ENCODE peak calls at places on chromosomes 2 and 18, in ten cellular contexts. O is BE2C, F is GM20000, D is fibroblast of mammary gland, A is thyroid gland, V is RWPE1, X is neural progenitor cell, P is psoas muscle, W is H9, Z is brain microvascular endothelial cell. M is an unnamed sample.

GRCh38 chr18:23857756-23858155 is 156.8 kb upstream of the TTC39C start:
- DNase-seq in F (no peak), X (no peak), A (peak), P (no peak), O (no peak), W (no peak), Z (peak), V (peak), D (no peak), M (peak)

GRCh38 chr2:238692562-238692961 is 155.3 kb upstream of the TWIST2 start:
- DNase-seq in P (no peak), Z (no peak), V (no peak), D (no peak), O (no peak), X (no peak), F (no peak), W (no peak), A (no peak), M (no peak)

GRCh38 chr2:56287974-56288373 is 104.2 kb downstream of the CCDC85A start:
- DNase-seq in O (no peak), X (no peak), F (no peak), A (no peak), D (peak), W (no peak), P (no peak), V (peak), Z (no peak), M (no peak)

GRCh38 chr2:224101820-224102630 is 62.9 kb upstream of the SERPINE2 start:
- DNase-seq in D (peak), P (no peak), F (no peak), O (no peak), V (peak), X (no peak), A (no peak), Z (peak), W (no peak), M (peak)

GRCh38 chr2:155145758-155146229 is 447.3 kb downstream of the KCNJ3 start:
- DNase-seq in X (peak), O (no peak), F (peak), D (no peak), P (no peak), Z (no peak), W (no peak), V (no peak), A (no peak), M (no peak)

GRCh38 chr2:226410212-226410611 is 389.4 kb downstream of the IRS1 start:
- DNase-seq in D (peak), P (no peak), F (no peak), A (no peak), Z (no peak), X (no peak), W (no peak), V (no peak), O (no peak), M (no peak)

GRCh38 chr18:79624356-79624961 is 55.1 kb upstream of the CTDP1 start:
- DNase-seq in V (no peak), P (peak), F (no peak), O (no peak), Z (no peak), X (no peak), D (no peak), W (no peak), A (no peak), M (no peak)

GRCh38 chr2:127574656-127575055 is 39.2 kb downstream of the MYO7B start:
- DNase-seq in F (no peak), D (no peak), V (no peak), P (no peak), X (no peak), W (no peak), Z (no peak), A (no peak), O (no peak), M (no peak)

GRCh38 chr2:187403568-187404260 is 44.3 kb downstream of the CALCRL start:
- DNase-seq in P (no peak), X (no peak), F (no peak), V (no peak), D (peak), A (no peak), W (no peak), O (no peak), Z (peak), M (peak)

GRCh38 chr2:170465241-170465640 is 249.9 kb upstream of the SP5 start:
- DNase-seq in Z (peak), D (peak), A (no peak), F (no peak), P (no peak), V (no peak), X (no peak), O (no peak), W (no peak), M (peak)

GRCh38 chr2:821546-821945 is 129.1 kb upstream of the SNTG2 start:
- DNase-seq in P (no peak), X (no peak), Z (no peak), A (no peak), D (no peak), F (no peak), O (no peak), W (peak), V (no peak), M (no peak)

GRCh38 chr18:35406666-35407065 is 29.5 kb upstream of the ZNF396 start:
- DNase-seq in X (no peak), V (no peak), Z (no peak), F (no peak), A (no peak), W (no peak), P (no peak), D (no peak), O (no peak), M (no peak)

GRCh38 chr2:76625101-76625500 is 897.1 kb downstream of the LRRTM4 start:
- DNase-seq in O (no peak), A (no peak), P (no peak), F (no peak), W (no peak), D (no peak), V (no peak), X (no peak), Z (no peak), M (no peak)

GRCh38 chr2:3565117-3565516 is 7.0 kb upstream of the RNASEH1 start:
- DNase-seq in Z (no peak), P (no peak), D (no peak), O (no peak), F (no peak), A (no peak), V (no peak), X (no peak), W (no peak), M (no peak)

GRCh38 chr2:190352668-190353536 is 9.5 kb downstream of the INPP1 start:
- DNase-seq in F (no peak), X (no peak), D (peak), O (peak), W (no peak), V (no peak), A (no peak), Z (no peak), P (no peak), M (peak)

GRCh38 chr2:160156084-160156483 is 44.0 kb downstream of the ITGB6 start:
- DNase-seq in O (no peak), P (no peak), F (no peak), W (peak), Z (no peak), D (peak), A (peak), X (peak), V (no peak), M (peak)

GRCh38 chr2:235561450-235561849 is 67.6 kb downstream of the AGAP1 start:
- DNase-seq in P (no peak), D (no peak), W (no peak), O (no peak), A (no peak), X (peak), V (no peak), F (no peak), Z (no peak), M (no peak)

GRCh38 chr2:189444322-189444721 is 3.0 kb downstream of the WDR75 start:
- DNase-seq in O (no peak), A (no peak), P (no peak), V (peak), W (no peak), F (peak), Z (no peak), X (no peak), D (peak), M (peak)

DNA sequence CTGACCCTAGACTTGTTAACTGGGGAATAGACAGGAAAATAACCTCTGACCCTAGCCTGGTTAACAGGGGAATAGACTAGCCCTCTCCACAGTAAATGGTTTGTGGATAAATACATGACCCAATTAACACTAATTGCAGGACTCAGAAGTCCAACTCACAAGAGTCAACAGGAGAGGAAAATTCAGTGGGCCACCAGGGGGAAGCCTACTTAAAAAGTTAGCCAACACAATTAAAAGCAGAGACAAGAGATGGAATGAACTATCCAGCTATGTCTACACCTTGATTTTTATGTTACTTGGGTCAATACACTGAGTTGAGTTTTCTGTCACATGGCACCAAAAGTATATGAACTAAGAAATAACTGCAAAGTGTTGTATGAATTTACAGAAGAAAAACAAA is 158.8 kb upstream of the SLC39A10 start:
- DNase-seq in D (peak), V (peak), X (peak), P (no peak), W (peak), O (peak), Z (no peak), F (no peak), A (peak), M (peak)
- TF ChIP-seq CTCF in D (peak), V (no peak), X (peak), P (peak), W (peak), O (peak), Z (peak), F (peak), A (peak), M (peak)

DNA sequence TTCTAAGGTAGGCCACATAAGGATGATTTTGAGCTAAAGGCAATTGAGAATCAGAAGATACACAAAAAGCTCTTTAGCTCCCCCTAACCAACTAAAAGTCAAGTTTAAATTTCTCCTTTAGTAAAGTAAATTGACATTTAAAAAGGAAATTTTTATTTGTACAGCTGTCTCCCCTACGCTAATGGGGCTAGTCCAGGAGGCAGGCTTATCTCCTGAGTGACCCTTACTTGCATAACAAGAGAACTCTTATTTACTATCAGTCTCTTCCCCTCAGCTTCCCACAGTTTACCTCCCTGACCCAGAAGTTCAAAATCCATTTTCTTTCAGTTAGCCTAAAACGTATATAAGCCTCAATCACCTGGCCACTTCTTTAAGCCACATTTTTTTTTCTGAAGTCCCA is 1002.8 kb upstream of the NRXN1 start:
- DNase-seq in O (no peak), W (no peak), V (no peak), P (no peak), Z (no peak), D (peak), F (no peak), A (no peak), X (no peak), M (peak)
- TF ChIP-seq CTCF in O (no peak), W (no peak), V (no peak), P (no peak), Z (no peak), D (no peak), F (no peak), A (no peak), X (no peak), M (peak)

GRCh38 chr2:120949027-120949956 is 213.6 kb downstream of the GLI2 start:
- DNase-seq in W (no peak), V (no peak), A (no peak), Z (no peak), F (no peak), P (no peak), O (peak), D (no peak), X (no peak), M (peak)
- TF ChIP-seq CTCF in W (peak), V (no peak), A (no peak), Z (peak), F (no peak), P (peak), O (peak), D (peak), X (peak), M (peak)

GRCh38 chr2:70974592-70974991 is 3.8 kb upstream of the ANKRD53 start:
- DNase-seq in P (no peak), O (no peak), F (no peak), A (no peak), W (no peak), V (no peak), D (no peak), Z (no peak), X (no peak), M (no peak)

GRCh38 chr2:70979626-70980025 is 1.2 kb downstream of the ANKRD53 start:
- DNase-seq in P (no peak), V (no peak), Z (no peak), F (no peak), D (no peak), A (no peak), O (no peak), X (no peak), W (peak), M (no peak)

GRCh38 chr2:70978388-70979357 is at the start of gene ANKRD53:
- DNase-seq in D (peak), O (no peak), F (peak), W (peak), A (peak), V (no peak), X (peak), Z (no peak), P (peak), M (peak)

GRCh38 chr2:70975237-70975636 is 3.2 kb upstream of the ANKRD53 start:
- DNase-seq in D (no peak), W (no peak), Z (no peak), V (no peak), A (no peak), F (peak), O (no peak), X (no peak), P (no peak), M (no peak)

GRCh38 chr2:70977605-70978205 is 725 bp upstream of the ANKRD53 start:
- DNase-seq in W (no peak), V (peak), F (no peak), D (peak), X (no peak), P (no peak), A (peak), Z (peak), O (no peak), M (peak)
- TF ChIP-seq CTCF in W (no peak), V (peak), F (no peak), D (no peak), X (no peak), P (no peak), A (peak), Z (no peak), O (no peak), M (no peak)

GRCh38 chr18:21680148-21680547 is 24.4 kb downstream of the ABHD3 start:
- DNase-seq in Z (no peak), P (no peak), A (no peak), D (no peak), X (no peak), V (no peak), W (no peak), O (no peak), F (no peak), M (no peak)
- TF ChIP-seq CTCF in Z (no peak), P (no peak), A (no peak), D (no peak), X (no peak), V (no peak), W (no peak), O (no peak), F (no peak), M (no peak)

DNA sequence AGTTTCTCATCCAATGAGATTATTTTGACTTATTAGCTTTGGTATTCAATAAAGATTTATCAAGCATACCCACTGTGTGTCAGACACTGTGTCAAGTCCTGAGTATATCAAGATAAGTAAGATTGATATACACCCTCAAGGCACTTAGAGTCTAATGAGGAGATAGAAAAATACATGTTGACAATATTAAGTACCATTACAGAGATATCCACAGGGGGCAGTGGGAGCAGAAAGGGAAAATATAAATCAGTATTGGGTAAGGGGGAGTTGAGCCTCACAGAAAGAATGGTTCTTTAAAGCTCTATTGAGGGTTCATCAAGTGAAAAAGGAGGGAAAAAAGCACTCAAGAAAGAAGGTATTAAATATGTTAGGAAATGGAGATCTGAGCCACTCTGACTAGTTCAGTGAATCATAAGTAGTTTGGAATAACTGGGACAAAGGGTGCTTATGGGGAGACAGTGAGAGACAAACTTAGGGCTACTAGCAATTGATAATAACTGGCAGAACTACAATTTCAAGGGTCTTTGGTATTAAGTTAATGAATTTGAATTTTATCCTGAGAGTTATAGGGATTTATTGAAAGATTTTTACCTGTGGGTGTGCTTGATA is 45.5 kb upstream of the SLC8A1 start:
- DNase-seq in O (no peak), W (no peak), Z (no peak), A (no peak), D (peak), V (no peak), X (no peak), P (no peak), F (no peak), M (no peak)
- TF ChIP-seq CTCF in O (peak), W (no peak), Z (no peak), A (no peak), D (peak), V (no peak), X (no peak), P (no peak), F (no peak), M (peak)

GRCh38 chr2:122856696-122857095 is 1101.2 kb downstream of the TSN start:
- DNase-seq in Z (no peak), P (no peak), W (no peak), O (no peak), A (no peak), X (no peak), F (no peak), D (no peak), V (no peak), M (no peak)
- TF ChIP-seq CTCF in Z (no peak), P (no peak), W (no peak), O (no peak), A (no peak), X (no peak), F (no peak), D (no peak), V (no peak), M (no peak)

GRCh38 chr2:57597940-57598339 is 448.7 kb upstream of the VRK2 start:
- DNase-seq in P (no peak), F (no peak), D (no peak), V (no peak), Z (no peak), X (no peak), W (no peak), O (no peak), A (no peak), M (no peak)
- TF ChIP-seq CTCF in P (no peak), F (no peak), D (no peak), V (no peak), Z (no peak), X (peak), W (no peak), O (no peak), A (no peak), M (no peak)

DNA sequence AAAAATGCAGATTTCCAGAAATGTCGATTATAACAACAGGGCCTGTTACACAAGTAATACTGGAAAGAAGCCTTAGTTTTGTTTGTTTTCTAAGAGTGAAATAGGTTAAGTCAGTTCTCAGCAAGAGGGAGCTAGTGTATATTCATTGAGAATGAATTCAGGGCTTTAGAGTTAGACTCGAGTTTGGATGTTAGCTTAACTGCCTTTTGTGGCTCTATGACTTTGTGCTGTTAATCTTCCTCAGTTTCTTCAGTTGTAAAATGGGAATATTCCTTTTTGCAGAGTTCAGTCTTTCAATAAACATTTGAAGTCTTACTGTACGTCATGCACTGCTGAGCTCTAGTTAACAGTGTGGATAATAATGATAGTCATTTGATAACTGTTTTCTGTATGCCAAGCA is 989 bp downstream of the NDUFV2 start:
- DNase-seq in W (no peak), F (no peak), X (no peak), P (no peak), Z (no peak), V (no peak), A (no peak), D (peak), O (no peak), M (peak)
- TF ChIP-seq CTCF in W (no peak), F (no peak), X (no peak), P (peak), Z (no peak), V (no peak), A (peak), D (peak), O (no peak), M (no peak)

M was measured in cardiac fibroblast.